ENCODE peak calls at places on chromosome 19, in five cellular contexts. E is colonic mucosa, P is aorta, T is mammary epithelial cell, S is psoas muscle. U is an unnamed sample.

GRCh38 chr19:40363128-40363527 is 14.6 kb downstream of the PLD3 start:
- DNase-seq in E (no peak), P (no peak), T (no peak), S (no peak), U (no peak)

GRCh38 chr19:46863818-46864629 is 3.2 kb downstream of the ARHGAP35 start:
- DNase-seq in E (no peak), P (no peak), T (peak; percentile 79), S (no peak), U (no peak)

GRCh38 chr19:35828694-35829301 is 16.2 kb upstream of the PRODH2 start:
- DNase-seq in E (peak; percentile 53), P (no peak), T (peak; percentile 45), S (peak; percentile 48), U (peak; percentile 44)

GRCh38 chr19:38210458-38210987 is 13.5 kb downstream of the DPF1 start:
- DNase-seq in E (peak; percentile 40), P (no peak), T (no peak), S (peak; percentile 56), U (no peak)

GRCh38 chr19:44718441-44719261 is 19.7 kb downstream of the CEACAM16 start:
- DNase-seq in E (peak; percentile 90), P (peak; percentile 87), T (no peak), S (peak; percentile 70), U (no peak)

GRCh38 chr19:21568816-21569496 is 63.6 kb downstream of the ZNF429 start:
- DNase-seq in E (peak; percentile 93), P (peak; percentile 87), T (no peak), S (peak; percentile 81), U (peak; percentile 33)

GRCh38 chr19:34018546-34018945 is 153.8 kb upstream of the LSM14A start:
- DNase-seq in E (no peak), P (no peak), T (no peak), S (no peak), U (no peak)

GRCh38 chr19:40347476-40348124 is 597 bp downstream of the C19orf47 start:
- DNase-seq in E (no peak), P (no peak), T (no peak), S (no peak), U (no peak)

GRCh38 chr19:36116344-36116637 is 1.0 kb downstream of the TBCB start:
- DNase-seq in E (no peak), P (no peak), T (no peak), S (no peak), U (no peak)

GRCh38 chr19:35089554-35089953 is 26.1 kb upstream of the FXYD3 start:
- DNase-seq in E (no peak), P (no peak), T (no peak), S (no peak), U (no peak)

GRCh38 chr19:55173717-55174409 is 6.2 kb downstream of the SYT5 start:
- DNase-seq in E (peak; percentile 70), P (peak; percentile 86), T (peak; percentile 30), S (peak; percentile 53), U (no peak)

GRCh38 chr19:1854542-1855039 is 6.3 kb upstream of the REXO1 start:
- DNase-seq in E (peak; percentile 52), P (no peak), T (no peak), S (peak; percentile 46), U (no peak)

DNA sequence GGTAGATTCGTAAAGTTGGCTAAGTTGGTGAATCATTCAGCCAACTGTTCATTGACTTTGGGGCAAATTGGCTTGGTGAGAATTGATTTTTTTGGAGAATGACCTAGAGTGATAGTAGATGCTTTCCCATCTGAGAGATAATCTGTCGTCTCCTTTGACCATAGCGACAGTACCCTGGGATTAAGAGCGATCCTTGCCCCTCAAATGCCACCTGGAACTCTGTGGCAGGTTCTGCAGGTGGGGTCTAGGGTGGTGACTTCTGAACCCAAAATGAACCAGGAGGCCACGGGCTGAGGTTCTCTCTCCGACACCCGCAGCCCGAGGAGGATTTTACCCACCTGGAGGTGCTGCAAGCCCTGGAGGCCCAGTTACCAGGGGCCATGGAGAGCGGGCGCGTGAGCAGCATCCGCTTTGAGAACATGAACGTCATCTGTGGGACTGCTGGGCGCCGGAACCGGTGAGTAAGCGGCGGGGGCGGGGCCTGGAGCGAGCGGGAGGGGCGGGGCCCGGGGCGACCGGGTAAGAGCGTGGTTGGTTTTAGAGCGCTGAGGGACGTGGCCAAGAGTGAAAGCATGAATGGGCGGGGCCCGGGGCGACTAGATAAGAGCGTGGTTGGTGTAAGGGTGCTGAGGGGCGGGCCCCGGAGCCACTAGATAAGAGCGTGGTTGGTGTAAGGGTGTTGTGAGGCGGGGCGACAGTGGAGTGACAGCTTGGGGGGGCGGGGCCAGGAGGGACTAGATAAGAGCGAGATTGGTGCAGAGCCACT is 8.6 kb downstream of the C19orf81 start:
- DNase-seq in E (peak; percentile 55), P (peak; percentile 92), T (peak; percentile 86), S (peak; percentile 82), U (peak; percentile 72)
- H3K27ac ChIP-seq in E (no peak overlapping the region), P (no peak overlapping the region), T (no peak overlapping the region), S (no peak overlapping the region), U (no peak overlapping the region)

DNA sequence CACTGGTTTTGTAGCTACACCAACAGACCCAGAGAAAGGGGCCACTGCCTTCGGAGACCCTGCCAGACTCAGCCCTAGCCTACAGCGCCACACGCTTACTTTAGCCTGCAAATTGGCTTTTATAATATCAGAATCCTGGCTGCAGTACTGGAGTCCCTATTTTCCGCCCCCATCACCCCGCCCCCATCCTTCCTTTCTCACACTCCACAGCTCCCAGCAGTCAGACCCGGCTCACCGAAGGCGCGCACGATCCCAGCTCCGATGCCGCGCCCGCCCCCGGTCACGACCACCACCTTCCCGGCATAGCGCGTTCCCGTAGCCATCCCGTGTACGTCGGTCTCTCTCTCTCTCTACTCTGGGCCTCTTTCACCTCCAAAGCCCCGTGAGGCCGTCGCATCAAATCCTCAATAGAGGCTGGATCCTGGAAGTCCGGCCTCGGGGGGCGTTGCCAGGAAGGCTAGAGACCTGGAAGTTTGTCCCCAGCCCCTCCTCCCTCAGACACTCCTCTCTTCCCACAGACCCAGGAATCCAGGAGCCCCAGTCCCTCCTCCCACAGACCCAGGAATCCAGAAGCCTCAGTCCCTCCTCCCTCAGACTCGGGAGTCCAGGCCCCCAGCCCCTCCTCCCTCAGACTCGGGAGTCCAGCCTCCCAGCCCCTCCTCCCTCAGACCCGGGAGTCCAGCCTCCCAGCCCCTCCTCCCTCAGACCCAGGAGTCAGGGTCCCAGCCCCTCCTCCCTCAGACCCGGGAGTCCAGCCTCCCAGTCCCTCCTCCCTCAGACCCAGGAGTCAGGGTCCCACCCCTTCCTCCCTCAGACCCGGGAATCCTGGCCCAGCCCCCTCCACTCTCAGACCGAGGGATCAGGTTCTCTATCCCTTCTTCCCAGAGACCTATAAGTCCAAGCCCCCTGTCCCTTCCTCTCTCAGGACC is at the start of gene HSD17B14:
- DNase-seq in E (no peak), P (no peak), T (no peak), S (no peak), U (no peak)
- H3K27ac ChIP-seq in E (no peak within 1 kb of the TSS), P (peak within 1 kb of the TSS; percentile 60), T (no peak within 1 kb of the TSS), S (peak within 1 kb of the TSS; percentile 23), U (no peak within 1 kb of the TSS)

DNA sequence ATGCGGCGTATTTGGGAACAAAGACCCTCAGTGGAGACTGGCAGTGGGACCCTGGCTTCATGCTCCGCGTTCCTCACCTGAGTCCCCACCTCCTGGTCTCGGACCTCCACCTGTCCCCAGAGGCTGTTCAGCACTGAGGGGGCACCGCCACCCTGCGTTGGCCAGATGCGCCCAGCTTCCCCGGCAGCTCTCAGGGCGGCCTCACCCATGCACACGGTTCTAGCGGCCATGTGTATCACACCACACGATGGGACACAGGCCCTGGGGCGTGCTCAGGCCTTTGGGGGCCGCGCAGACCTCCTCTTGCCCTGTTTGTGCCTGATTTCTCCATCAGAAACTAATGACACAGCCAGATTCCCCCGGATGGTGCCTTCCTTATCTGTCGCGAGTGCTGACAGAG is 138.1 kb downstream of the KDM4B start:
- DNase-seq in E (no peak), P (no peak), T (no peak), S (no peak), U (no peak)
- H3K27ac ChIP-seq in E (no peak overlapping the region), P (no peak overlapping the region), T (no peak overlapping the region), S (no peak overlapping the region), U (no peak overlapping the region)

DNA sequence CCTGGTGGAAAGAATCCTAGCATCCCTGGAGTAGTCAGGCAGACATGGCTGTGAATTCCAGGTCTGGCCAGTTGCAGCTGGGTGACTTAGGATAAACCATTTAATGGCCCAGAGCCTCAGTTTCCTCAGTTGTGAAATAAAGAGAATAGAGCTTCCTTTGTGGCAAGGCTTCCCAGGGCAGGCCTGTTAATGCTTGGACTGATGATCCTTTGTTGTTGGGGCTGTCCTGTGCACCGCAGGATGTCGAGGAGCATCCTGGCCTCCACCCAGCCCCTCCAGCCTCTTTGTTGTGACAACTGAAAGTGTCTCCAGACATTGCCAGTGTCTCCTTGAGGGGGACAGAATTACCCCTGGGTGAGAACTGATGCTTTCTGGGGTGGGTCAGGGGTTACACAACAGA is 16.3 kb downstream of the LYL1 start:
- DNase-seq in E (no peak), P (no peak), T (no peak), S (no peak), U (no peak)
- H3K27ac ChIP-seq in E (no peak overlapping the region), P (peak overlapping the region; percentile 65), T (no peak overlapping the region), S (no peak overlapping the region), U (no peak overlapping the region)